ENCODE peak calls at places on chromosomes 5 and 9, in seven cellular contexts. P is dorsolateral prefrontal cortex, D is GM06990, A is stomach, L is fibroblast of pulmonary artery, R is mucosa of descending colon, Z is choroid plexus epithelial cell. C is an unnamed sample.

GRCh38 chr5:72720205-72720604 is 96.3 kb upstream of the TNPO1 start:
- DNase-seq in R (no peak), P (no peak), A (no peak), D (no peak), L (peak; percentile 18), Z (no peak), C (no peak)

GRCh38 chr5:163489055-163489744 is 16.2 kb upstream of the MAT2B start:
- DNase-seq in Z (peak; percentile 48), D (no peak), P (no peak), L (peak; percentile 62), R (no peak), A (no peak), C (no peak)

GRCh38 chr5:107875834-107876233 is 205.1 kb upstream of the EFNA5 start:
- DNase-seq in D (no peak), L (peak; percentile 5), Z (peak; percentile 33), R (no peak), P (no peak), A (no peak), C (peak; percentile 41)

GRCh38 chr5:98168862-98169261 is 604.6 kb upstream of the RGMB start:
- DNase-seq in P (no peak), A (no peak), D (no peak), R (no peak), L (no peak), Z (no peak), C (no peak)

GRCh38 chr5:178672635-178673034 is 45.8 kb upstream of the CLK4 start:
- DNase-seq in A (no peak), D (no peak), P (no peak), R (no peak), Z (no peak), L (no peak), C (no peak)

GRCh38 chr5:158569534-158569933 is 530.2 kb downstream of the EBF1 start:
- DNase-seq in L (no peak), A (no peak), R (no peak), P (no peak), D (no peak), Z (peak; percentile 31), C (peak; percentile 80)

GRCh38 chr5:167710444-167711025 is 580.9 kb upstream of the WWC1 start:
- DNase-seq in A (no peak), Z (no peak), P (no peak), R (no peak), D (no peak), L (no peak), C (no peak)

GRCh38 chr5:74063821-74064598 is 438.0 kb downstream of the ARHGEF28 start:
- DNase-seq in D (no peak), L (peak; percentile 67), Z (peak; percentile 68), R (no peak), A (no peak), P (no peak), C (peak; percentile 55)

GRCh38 chr5:14864181-14864812 is 7.3 kb downstream of the ANKH start:
- DNase-seq in D (no peak), L (no peak), Z (no peak), A (no peak), P (no peak), R (no peak), C (no peak)

GRCh38 chr5:172901012-172901780 is 58.0 kb upstream of the RPL26L1 start:
- DNase-seq in P (no peak), R (peak; percentile 66), A (peak; percentile 74), D (no peak), L (peak; percentile 86), Z (peak; percentile 88), C (peak; percentile 97)

GRCh38 chr5:151476054-151476453 is 28.7 kb downstream of the SLC36A1 start:
- DNase-seq in D (no peak), R (no peak), Z (no peak), P (no peak), A (no peak), L (no peak), C (no peak)

GRCh38 chr5:151098185-151098813 is 17.5 kb upstream of the TNIP1 start:
- DNase-seq in L (no peak), A (no peak), Z (no peak), R (no peak), P (no peak), D (no peak), C (no peak)

GRCh38 chr9:79279356-79279755 is 292.4 kb upstream of the TLE4 start:
- DNase-seq in A (no peak), D (no peak), P (no peak), Z (no peak), L (no peak), R (no peak), C (no peak)

GRCh38 chr9:110997847-110998246 is 40.4 kb downstream of the LPAR1 start:
- DNase-seq in Z (no peak), P (no peak), L (no peak), R (no peak), A (no peak), D (no peak), C (no peak)

GRCh38 chr5:17405976-17406876 is 91.8 kb upstream of the TAF11L2 start:
- DNase-seq in L (no peak), R (no peak), D (no peak), P (no peak), A (no peak), Z (no peak), C (peak; percentile 31)

GRCh38 chr5:103037673-103038455 is 82.1 kb downstream of the GIN1 start:
- DNase-seq in P (no peak), L (no peak), D (no peak), Z (peak; percentile 46), R (no peak), A (no peak), C (no peak)

GRCh38 chr9:124632077-124632621 is 125.0 kb upstream of the NR5A1 start:
- DNase-seq in A (no peak), P (no peak), R (no peak), Z (peak; percentile 8), L (peak; percentile 55), D (no peak), C (no peak)

GRCh38 chr9:110638381-110638954 is 30.1 kb upstream of the MUSK start:
- DNase-seq in P (no peak), Z (peak; percentile 75), A (no peak), D (no peak), R (no peak), L (peak; percentile 71), C (peak; percentile 24)

GRCh38 chr5:75632321-75632720 is 21.1 kb downstream of the ANKDD1B start:
- DNase-seq in D (no peak), A (no peak), R (no peak), L (no peak), P (no peak), Z (no peak), C (no peak)

DNA sequence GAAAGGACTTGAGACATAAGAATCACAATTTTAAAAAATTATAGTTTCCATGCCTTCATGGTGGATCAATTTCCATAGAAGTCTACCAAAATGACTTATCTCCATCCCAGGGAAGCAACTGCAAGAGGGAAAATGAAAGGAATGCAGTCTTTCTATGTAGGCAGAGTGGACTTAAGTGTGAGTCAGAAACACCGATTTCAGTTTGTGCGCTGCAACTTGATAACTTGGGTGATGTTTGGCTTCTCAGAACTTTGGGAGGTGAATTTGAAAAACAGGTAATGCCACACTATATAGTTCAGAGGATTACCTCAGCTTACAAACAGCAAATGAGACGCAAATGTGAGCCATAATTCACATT is 708 bp upstream of the CSNK1G3 start:
- DNase-seq in P (no peak), L (peak; percentile 54), D (no peak), R (no peak), Z (peak; percentile 80), A (no peak), C (no peak)
- H3K4me3 ChIP-seq in P (peak overlapping the region; percentile 91), L (peak overlapping the region; percentile 78), D (peak overlapping the region; percentile 79), R (no peak overlapping the region), Z (peak overlapping the region; percentile 64), A (peak overlapping the region; percentile 80), C (peak overlapping the region; percentile 70)

DNA sequence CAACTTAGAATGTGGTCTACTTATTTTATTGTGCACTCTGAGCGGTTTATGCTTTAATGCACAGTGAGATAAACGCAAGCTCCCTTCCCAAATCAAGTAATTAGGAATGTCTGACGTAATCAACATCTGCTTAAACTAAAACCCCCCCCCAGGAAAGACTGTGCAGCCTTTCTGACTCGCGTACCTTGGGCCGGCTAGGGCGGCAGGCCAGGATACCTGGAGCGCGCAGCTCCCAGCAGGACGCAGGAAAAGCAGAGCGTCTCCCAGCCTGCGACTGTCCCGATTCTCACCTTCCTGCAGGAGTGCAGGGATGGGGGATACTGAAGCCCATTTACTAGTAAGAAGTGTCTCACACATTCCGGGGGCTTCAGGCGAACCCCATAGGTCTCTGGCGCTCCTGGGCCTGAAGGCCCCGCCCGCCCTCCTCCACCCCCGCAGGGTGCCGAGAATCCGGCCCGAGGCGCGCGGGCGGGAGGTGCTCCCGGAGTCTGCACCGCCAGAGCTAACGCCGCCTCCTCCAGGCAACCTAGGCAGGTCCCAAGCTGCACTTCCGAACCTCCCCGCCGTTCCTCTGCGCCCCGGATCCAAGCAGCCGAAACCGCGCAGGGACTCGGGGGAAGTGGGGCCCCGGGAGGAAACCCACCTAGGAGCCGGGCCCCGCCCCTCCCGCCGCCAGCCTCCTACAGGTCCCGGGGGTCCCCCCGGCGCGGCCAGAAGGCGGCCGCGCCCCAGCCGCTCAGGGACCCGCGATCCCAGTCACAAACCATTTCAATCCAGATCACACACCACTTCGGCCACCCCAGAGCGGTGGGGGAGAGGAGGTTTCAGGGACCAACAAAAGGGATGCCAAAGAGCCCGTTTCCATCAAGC is 1.4 kb downstream of the ROR2 start:
- DNase-seq in P (no peak), A (peak; percentile 76), Z (peak; percentile 78), L (peak; percentile 67), R (peak; percentile 64), D (no peak), C (no peak)
- TF ChIP-seq CTCF in P (no peak), A (peak; percentile 38), Z (peak; percentile 34), L (no peak), R (no peak), D (no peak), C (peak; percentile 25)

DNA sequence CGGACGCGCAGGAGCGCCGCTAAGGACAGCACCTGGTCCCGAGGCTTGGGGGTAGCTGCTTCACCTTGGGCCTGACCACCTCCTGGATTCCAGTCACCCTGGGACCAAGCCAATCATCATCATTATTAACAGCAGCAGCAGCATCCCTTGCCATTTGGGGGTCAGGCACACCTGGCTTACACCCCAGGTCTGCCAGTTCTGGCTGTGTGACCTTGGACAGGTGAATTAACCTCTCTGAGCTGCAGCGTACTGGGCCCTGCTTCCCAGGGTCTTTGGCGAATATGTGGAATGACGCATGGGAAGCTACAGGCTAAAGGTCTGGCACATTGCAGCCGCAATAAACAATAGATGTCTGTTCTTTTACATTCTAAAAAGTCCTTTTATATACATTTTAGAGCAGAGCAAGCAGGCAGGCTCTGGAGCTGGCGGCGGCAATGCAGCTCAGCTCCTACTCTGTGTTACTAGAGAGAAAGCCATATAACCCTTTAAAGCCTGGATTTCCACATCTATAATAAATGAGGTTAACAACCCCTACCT is 97.8 kb upstream of the CPLX2 start:
- DNase-seq in L (no peak), D (no peak), P (no peak), R (no peak), Z (no peak), A (no peak), C (no peak)
- H3K4me3 ChIP-seq in L (no peak overlapping the region), D (no peak overlapping the region), P (peak overlapping the region; percentile 27), R (no peak overlapping the region), Z (no peak overlapping the region), A (no peak overlapping the region), C (no peak overlapping the region)

GRCh38 chr5:93845376-93845775 is 104.0 kb upstream of the POU5F2 start:
- DNase-seq in P (no peak), Z (no peak), L (no peak), A (no peak), D (no peak), R (no peak), C (no peak)

DNA sequence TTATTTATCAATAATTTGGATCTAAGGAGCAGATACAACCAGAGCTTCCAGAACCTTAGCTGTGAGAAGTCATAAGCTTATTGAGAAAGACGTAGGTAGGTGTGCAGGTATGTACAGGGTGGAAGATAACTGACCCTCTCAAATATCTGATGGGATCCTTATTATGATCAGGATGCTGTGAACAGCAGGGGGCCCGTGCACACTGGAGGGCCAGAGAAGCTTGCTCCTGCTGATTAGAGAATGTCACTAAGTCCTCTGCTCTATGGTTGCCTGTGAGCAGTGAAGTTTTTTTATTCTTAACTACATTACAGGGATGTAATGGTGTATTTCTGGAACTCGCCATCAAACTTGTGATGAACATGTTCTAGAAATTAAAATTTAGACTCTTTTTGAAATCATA is 108.9 kb upstream of the POU5F2 start:
- DNase-seq in L (no peak), D (no peak), P (no peak), R (no peak), A (no peak), Z (peak; percentile 2), C (no peak)
- TF ChIP-seq CTCF in L (no peak), D (peak; percentile 5), P (no peak), R (no peak), A (no peak), Z (no peak), C (no peak)

C was measured in astrocyte of the cerebellum.